ENCODE peak calls at places on chromosomes 11 and 22, in five cellular contexts. O is cardiac muscle cell, Z is sigmoid colon, H is dorsolateral prefrontal cortex, Q is heart right ventricle. N is an unnamed sample.
A peak's percentile ranks its signal among the peaks of the same experiment; 100 is the strongest.

GRCh38 chr11:65719887-65720236 is 736 bp downstream of the RNASEH2C start:
- DNase-seq in O (peak; percentile 69), Z (no peak), H (no peak), Q (no peak), N (peak; percentile 29)

GRCh38 chr11:86486261-86487030 is 111.8 kb downstream of the CCDC81 start:
- DNase-seq in O (no peak), Z (no peak), H (no peak), Q (no peak), N (no peak)

GRCh38 chr11:107538239-107538638 is 27.3 kb downstream of the ALKBH8 start:
- DNase-seq in O (no peak), Z (no peak), H (no peak), Q (no peak), N (no peak)

GRCh38 chr22:40123387-40123786 is 54.3 kb upstream of the TNRC6B start:
- DNase-seq in O (peak; percentile 75), Z (no peak), H (no peak), Q (peak; percentile 32), N (no peak)

GRCh38 chr11:111663820-111664219 is 61.6 kb downstream of the SIK2 start:
- DNase-seq in O (peak; percentile 79), Z (no peak), H (no peak), Q (peak; percentile 26), N (peak; percentile 38)

GRCh38 chr11:84969103-84969502 is 658.0 kb downstream of the DLG2 start:
- DNase-seq in O (peak; percentile 2), Z (no peak), H (no peak), Q (no peak), N (peak; percentile 98)

GRCh38 chr11:90288207-90288821 is 65.5 kb upstream of the CHORDC1 start:
- DNase-seq in O (peak; percentile 9), Z (no peak), H (no peak), Q (no peak), N (peak; percentile 0)

GRCh38 chr11:13450832-13451397 is 12.1 kb downstream of the BTBD10 start:
- DNase-seq in O (no peak), Z (no peak), H (no peak), Q (no peak), N (no peak)

GRCh38 chr11:17250561-17251350 is 25.8 kb upstream of the NUCB2 start:
- DNase-seq in O (no peak), Z (no peak), H (no peak), Q (no peak), N (no peak)

GRCh38 chr11:131025020-131025419 is 108.7 kb upstream of the SNX19 start:
- DNase-seq in O (peak; percentile 63), Z (no peak), H (no peak), Q (no peak), N (peak; percentile 47)

GRCh38 chr11:79070518-79070917 is 370.3 kb downstream of the TENM4 start:
- DNase-seq in O (no peak), Z (no peak), H (no peak), Q (no peak), N (no peak)

GRCh38 chr11:26248661-26249060 is 83.3 kb upstream of the ANO3 start:
- DNase-seq in O (no peak), Z (no peak), H (no peak), Q (no peak), N (no peak)

GRCh38 chr11:64094463-64095223 is 58.9 kb downstream of the FLRT1 start:
- DNase-seq in O (peak; percentile 66), Z (peak; percentile 83), H (no peak), Q (no peak), N (peak; percentile 74)

GRCh38 chr11:49377978-49378377 is 169.6 kb upstream of the FOLH1 start:
- DNase-seq in O (no peak), Z (no peak), H (no peak), Q (no peak), N (no peak)

GRCh38 chr22:19713228-19713627 is 1.1 kb upstream of the SEPTIN5 start:
- DNase-seq in O (no peak), Z (no peak), H (no peak), Q (no peak), N (no peak)

GRCh38 chr11:70250876-70251275 is 19.6 kb upstream of the PPFIA1 start:
- DNase-seq in O (no peak), Z (no peak), H (no peak), Q (no peak), N (no peak)

GRCh38 chr11:72378704-72379383 is 55.5 kb downstream of the CLPB start:
- DNase-seq in O (peak; percentile 62), Z (peak; percentile 85), H (peak; percentile 40), Q (peak; percentile 46), N (no peak)

GRCh38 chr11:57459112-57460016 is 964 bp upstream of the RTN4RL2 start:
- DNase-seq in O (no peak), Z (no peak), H (no peak), Q (peak; percentile 23), N (no peak)

GRCh38 chr22:30348837-30349236 is 7.9 kb downstream of the SF3A1 start:
- DNase-seq in O (no peak), Z (no peak), H (no peak), Q (no peak), N (no peak)

GRCh38 chr11:71580057-71581003 is 2.3 kb downstream of the KRTAP5-11 start:
- DNase-seq in O (peak; percentile 88), Z (peak; percentile 76), H (peak; percentile 62), Q (no peak), N (peak; percentile 77)

GRCh38 chr11:11798586-11799438 is 43.0 kb upstream of the USP47 start:
- DNase-seq in O (peak; percentile 79), Z (peak; percentile 92), H (peak; percentile 87), Q (peak; percentile 83), N (peak; percentile 80)

GRCh38 chr11:127000991-127001390 is 421 bp upstream of the KIRREL3 start:
- DNase-seq in O (no peak), Z (no peak), H (no peak), Q (no peak), N (no peak)

GRCh38 chr11:116641561-116642045 is 131.2 kb downstream of the BUD13 start:
- DNase-seq in O (peak; percentile 37), Z (no peak), H (no peak), Q (peak; percentile 25), N (peak; percentile 11)

GRCh38 chr11:75319035-75319877 is 32.2 kb downstream of the ARRB1 start:
- DNase-seq in O (no peak), Z (no peak), H (no peak), Q (no peak), N (no peak)

GRCh38 chr11:129695543-129696308 is 119.9 kb upstream of the TMEM45B start:
- DNase-seq in O (peak; percentile 38), Z (no peak), H (peak; percentile 33), Q (peak; percentile 24), N (peak; percentile 31)

GRCh38 chr11:68337399-68337835 is 25.0 kb downstream of the LRP5 start:
- DNase-seq in O (no peak), Z (no peak), H (no peak), Q (no peak), N (no peak)

GRCh38 chr11:101583180-101584128 is at the start of gene TRPC6:
- DNase-seq in O (peak; percentile 6), Z (peak; percentile 83), H (no peak), Q (peak; percentile 33), N (peak; percentile 25)

GRCh38 chr11:23789938-23790371 is 706.9 kb upstream of the LUZP2 start:
- DNase-seq in O (peak; percentile 27), Z (no peak), H (no peak), Q (no peak), N (peak; percentile 20)

GRCh38 chr11:26820739-26821138 is 98.9 kb upstream of the SLC5A12 start:
- DNase-seq in O (peak; percentile 92), Z (no peak), H (no peak), Q (no peak), N (no peak)

GRCh38 chr11:129976371-129976770 is 26.3 kb downstream of the PRDM10 start:
- DNase-seq in O (no peak), Z (no peak), H (no peak), Q (no peak), N (no peak)

GRCh38 chr11:99277281-99277680 is 256.5 kb downstream of the CNTN5 start:
- DNase-seq in O (no peak), Z (no peak), H (no peak), Q (no peak), N (no peak)

GRCh38 chr11:67406420-67406968 is 2.6 kb downstream of the TBC1D10C start:
- DNase-seq in O (no peak), Z (no peak), H (no peak), Q (no peak), N (no peak)

GRCh38 chr11:22466809-22467208 is 128.6 kb downstream of the SLC17A6 start:
- DNase-seq in O (peak; percentile 75), Z (no peak), H (no peak), Q (no peak), N (peak; percentile 61)

GRCh38 chr22:26289486-26290250 is 120.4 kb downstream of the SEZ6L start:
- DNase-seq in O (no peak), Z (no peak), H (no peak), Q (no peak), N (no peak)
- H3K27me3 ChIP-seq in O (no peaks in the 10 kb centered on the region), Z (peaks cover 15% of the 10 kb centered on the region), H (no peaks in the 10 kb centered on the region), Q (no peaks in the 10 kb centered on the region), N (no peaks in the 10 kb centered on the region)

GRCh38 chr22:28438183-28438778 is 241.4 kb downstream of the TTC28 start:
- DNase-seq in O (no peak), Z (no peak), H (no peak), Q (no peak), N (no peak)
- H3K27ac ChIP-seq in O (no peak overlapping the region), Z (no peak overlapping the region), H (no peak overlapping the region), Q (no peak overlapping the region), N (no peak overlapping the region)

GRCh38 chr11:47943721-47944554 is 36.4 kb upstream of the PTPRJ start:
- DNase-seq in O (no peak), Z (no peak), H (no peak), Q (no peak), N (no peak)

GRCh38 chr11:47944555-47945128 is 35.7 kb upstream of the PTPRJ start:
- DNase-seq in O (no peak), Z (no peak), H (no peak), Q (no peak), N (no peak)

GRCh38 chr11:47946682-47947575 is 33.4 kb upstream of the PTPRJ start:
- DNase-seq in O (peak; percentile 97), Z (peak; percentile 90), H (no peak), Q (peak; percentile 46), N (peak; percentile 89)

GRCh38 chr11:47938791-47939560 is 41.4 kb upstream of the PTPRJ start:
- DNase-seq in O (no peak), Z (no peak), H (no peak), Q (no peak), N (no peak)

GRCh38 chr11:47941907-47942558 is 38.3 kb upstream of the PTPRJ start:
- DNase-seq in O (no peak), Z (no peak), H (no peak), Q (no peak), N (no peak)
- H3K4me3 ChIP-seq in O (no peak overlapping the region), Z (no peak overlapping the region), H (no peak overlapping the region), Q (no peak overlapping the region), N (no peak overlapping the region)

GRCh38 chr22:48872271-48873260 is 955.1 kb downstream of the BRD1 start:
- DNase-seq in O (no peak), Z (peak; percentile 34), H (peak; percentile 10), Q (no peak), N (no peak)
- H3K27me3 ChIP-seq in O (no peaks in the 10 kb centered on the region), Z (peaks cover 32% of the 10 kb centered on the region), H (no peaks in the 10 kb centered on the region), Q (no peaks in the 10 kb centered on the region), N (no peaks in the 10 kb centered on the region)

GRCh38 chr22:46089426-46090041 is 60.8 kb upstream of the PPARA start:
- DNase-seq in O (no peak), Z (peak; percentile 68), H (no peak), Q (peak; percentile 12), N (no peak)
- H3K27ac ChIP-seq in O (no peak overlapping the region), Z (peak overlapping the region; percentile 99), H (peak overlapping the region; percentile 99), Q (peak overlapping the region; percentile 98), N (peak overlapping the region; percentile 92)

N was measured in brain microvascular endothelial cell.